ENCODE peak calls at places on chromosomes 11 and 22, in five cellular contexts. One of them, this sample, is unnamed.

GRCh38 chr11:34890089-34890488 is 26.1 kb downstream of the APIP start:
- DNase-seq in nephron progenitor cell: no peak
- DNase-seq in right lobe of liver: no peak
- DNase-seq in NCI-H510A: no peak
- DNase-seq in NCI-H1417: no peak
- DNase-seq in this sample: no peak

GRCh38 chr11:118046051-118046963 is 30.6 kb upstream of the TMPRSS4 start:
- DNase-seq in nephron progenitor cell: no peak
- DNase-seq in right lobe of liver: no peak
- DNase-seq in NCI-H510A: no peak
- DNase-seq in NCI-H1417: no peak
- DNase-seq in this sample: no peak

GRCh38 chr11:133064152-133064877 is 468.0 kb downstream of the OPCML start:
- DNase-seq in nephron progenitor cell: peak
- DNase-seq in right lobe of liver: peak
- DNase-seq in NCI-H510A: peak
- DNase-seq in NCI-H1417: peak
- DNase-seq in this sample: peak

GRCh38 chr11:33368931-33369330 is 111.8 kb downstream of the HIPK3 start:
- DNase-seq in nephron progenitor cell: no peak
- DNase-seq in right lobe of liver: no peak
- DNase-seq in NCI-H510A: no peak
- DNase-seq in NCI-H1417: no peak
- DNase-seq in this sample: no peak

GRCh38 chr22:43726964-43727543 is 85.1 kb downstream of the EFCAB6 start:
- DNase-seq in nephron progenitor cell: no peak
- DNase-seq in right lobe of liver: no peak
- DNase-seq in NCI-H510A: no peak
- DNase-seq in NCI-H1417: no peak
- DNase-seq in this sample: no peak

GRCh38 chr22:31637375-31637937 is 24.6 kb downstream of the PISD start:
- DNase-seq in nephron progenitor cell: no peak
- DNase-seq in right lobe of liver: no peak
- DNase-seq in NCI-H510A: no peak
- DNase-seq in NCI-H1417: no peak
- DNase-seq in this sample: no peak

GRCh38 chr11:75561426-75562047 is 516 bp upstream of the SERPINH1 start:
- DNase-seq in nephron progenitor cell: no peak
- DNase-seq in right lobe of liver: no peak
- DNase-seq in NCI-H510A: no peak
- DNase-seq in NCI-H1417: no peak
- DNase-seq in this sample: no peak

GRCh38 chr11:68778205-68778604 is 26.9 kb upstream of the TESMIN start:
- DNase-seq in nephron progenitor cell: no peak
- DNase-seq in right lobe of liver: no peak
- DNase-seq in NCI-H510A: no peak
- DNase-seq in NCI-H1417: no peak
- DNase-seq in this sample: no peak

GRCh38 chr11:304915-305833 is 2.4 kb upstream of the IFITM2 start:
- DNase-seq in nephron progenitor cell: peak
- DNase-seq in right lobe of liver: no peak
- DNase-seq in NCI-H510A: no peak
- DNase-seq in NCI-H1417: peak
- DNase-seq in this sample: no peak

GRCh38 chr11:443542-444199 is 1.9 kb upstream of the ANO9 start:
- DNase-seq in nephron progenitor cell: no peak
- DNase-seq in right lobe of liver: no peak
- DNase-seq in NCI-H510A: peak
- DNase-seq in NCI-H1417: peak
- DNase-seq in this sample: no peak

GRCh38 chr11:1839924-1840779 is 1.4 kb downstream of the TNNI2 start:
- DNase-seq in nephron progenitor cell: no peak
- DNase-seq in right lobe of liver: peak
- DNase-seq in NCI-H510A: no peak
- DNase-seq in NCI-H1417: no peak
- DNase-seq in this sample: no peak

GRCh38 chr22:37498289-37498909 is 12.2 kb upstream of the MFNG start:
- DNase-seq in nephron progenitor cell: peak
- DNase-seq in right lobe of liver: no peak
- DNase-seq in NCI-H510A: no peak
- DNase-seq in NCI-H1417: no peak
- DNase-seq in this sample: peak

GRCh38 chr11:15236514-15236913 is 121.8 kb downstream of the INSC start:
- DNase-seq in nephron progenitor cell: no peak
- DNase-seq in right lobe of liver: no peak
- DNase-seq in NCI-H510A: no peak
- DNase-seq in NCI-H1417: peak
- DNase-seq in this sample: no peak

GRCh38 chr11:22787565-22788162 is 41.9 kb downstream of the SVIP start:
- DNase-seq in nephron progenitor cell: peak
- DNase-seq in right lobe of liver: no peak
- DNase-seq in NCI-H510A: no peak
- DNase-seq in NCI-H1417: peak
- DNase-seq in this sample: peak

GRCh38 chr11:57601297-57601696 is 3.8 kb downstream of the SERPING1 start:
- DNase-seq in nephron progenitor cell: no peak
- DNase-seq in right lobe of liver: no peak
- DNase-seq in NCI-H510A: no peak
- DNase-seq in NCI-H1417: no peak
- DNase-seq in this sample: no peak

GRCh38 chr11:22130462-22131053 is 62.3 kb upstream of the ANO5 start:
- DNase-seq in nephron progenitor cell: no peak
- DNase-seq in right lobe of liver: no peak
- DNase-seq in NCI-H510A: no peak
- DNase-seq in NCI-H1417: peak
- DNase-seq in this sample: no peak